ENCODE peak calls at places on chromosomes 1 and 21, in four cellular contexts. One of them, this sample, is unnamed.

GRCh38 chr1:107523736-107524135 is 382.9 kb downstream of the NTNG1 start:
- DNase-seq in upper lobe of right lung: no peak
- DNase-seq in heart right ventricle: no peak
- DNase-seq in WERI-Rb-1: no peak
- DNase-seq in this sample: no peak

GRCh38 chr21:35528109-35529042 is 479.3 kb upstream of the RUNX1 start:
- DNase-seq in WERI-Rb-1: no peak
- DNase-seq in heart right ventricle: peak; percentile 17
- DNase-seq in upper lobe of right lung: peak; percentile 62
- DNase-seq in this sample: no peak

GRCh38 chr1:45542591-45542990 is 8.0 kb upstream of the AKR1A1 start:
- DNase-seq in upper lobe of right lung: peak; percentile 66
- DNase-seq in heart right ventricle: no peak
- DNase-seq in WERI-Rb-1: no peak
- DNase-seq in this sample: no peak

GRCh38 chr1:172135076-172135672 is 285.3 kb upstream of the C1orf105 start:
- DNase-seq in WERI-Rb-1: peak; percentile 17
- DNase-seq in upper lobe of right lung: no peak
- DNase-seq in heart right ventricle: no peak
- DNase-seq in this sample: no peak

GRCh38 chr1:46110521-46110920 is 21.9 kb downstream of the PIK3R3 start:
- DNase-seq in upper lobe of right lung: no peak
- DNase-seq in heart right ventricle: no peak
- DNase-seq in WERI-Rb-1: no peak
- DNase-seq in this sample: no peak

GRCh38 chr1:204480515-204480914 is 14.1 kb downstream of the PIK3C2B start:
- DNase-seq in heart right ventricle: no peak
- DNase-seq in WERI-Rb-1: peak; percentile 54
- DNase-seq in upper lobe of right lung: no peak
- DNase-seq in this sample: peak; percentile 60

GRCh38 chr1:173863224-173864151 is 4.3 kb downstream of the GAS5 start:
- DNase-seq in heart right ventricle: no peak
- DNase-seq in WERI-Rb-1: no peak
- DNase-seq in upper lobe of right lung: no peak
- DNase-seq in this sample: no peak

GRCh38 chr1:228284148-228284495 is 76.3 kb downstream of the OBSCN start:
- DNase-seq in heart right ventricle: peak; percentile 13
- DNase-seq in upper lobe of right lung: no peak
- DNase-seq in WERI-Rb-1: no peak
- DNase-seq in this sample: no peak

GRCh38 chr1:177355575-177355974 is 184.8 kb downstream of the BRINP2 start:
- DNase-seq in heart right ventricle: no peak
- DNase-seq in upper lobe of right lung: no peak
- DNase-seq in WERI-Rb-1: peak; percentile 42
- DNase-seq in this sample: no peak

GRCh38 chr1:5661196-5662130 is 330.8 kb downstream of the NPHP4 start:
- DNase-seq in upper lobe of right lung: no peak
- DNase-seq in WERI-Rb-1: no peak
- DNase-seq in heart right ventricle: peak; percentile 42
- DNase-seq in this sample: no peak

GRCh38 chr1:223765036-223765718 is 52.8 kb downstream of the CAPN2 start:
- DNase-seq in WERI-Rb-1: peak; percentile 62
- DNase-seq in upper lobe of right lung: no peak
- DNase-seq in heart right ventricle: peak; percentile 53
- DNase-seq in this sample: no peak

GRCh38 chr1:21607549-21608529 is 61.3 kb downstream of the RAP1GAP start:
- DNase-seq in upper lobe of right lung: peak; percentile 93
- DNase-seq in WERI-Rb-1: peak; percentile 64
- DNase-seq in heart right ventricle: peak; percentile 83
- DNase-seq in this sample: peak; percentile 97

GRCh38 chr21:38771536-38771935 is 34.2 kb upstream of the ETS2 start:
- DNase-seq in heart right ventricle: no peak
- DNase-seq in WERI-Rb-1: no peak
- DNase-seq in upper lobe of right lung: no peak
- DNase-seq in this sample: no peak

GRCh38 chr1:97433520-97434175 is 487.2 kb downstream of the DPYD start:
- DNase-seq in upper lobe of right lung: no peak
- DNase-seq in WERI-Rb-1: no peak
- DNase-seq in heart right ventricle: no peak
- DNase-seq in this sample: no peak

GRCh38 chr1:33410091-33410701 is 20.7 kb downstream of the PHC2 start:
- DNase-seq in WERI-Rb-1: peak; percentile 43
- DNase-seq in heart right ventricle: no peak
- DNase-seq in upper lobe of right lung: no peak
- DNase-seq in this sample: peak; percentile 28

GRCh38 chr1:87336623-87337067 is 8.0 kb downstream of the LMO4 start:
- DNase-seq in WERI-Rb-1: no peak
- DNase-seq in heart right ventricle: no peak
- DNase-seq in upper lobe of right lung: no peak
- DNase-seq in this sample: no peak

GRCh38 chr1:229782469-229782868 is 156.4 kb downstream of the URB2 start:
- DNase-seq in heart right ventricle: no peak
- DNase-seq in WERI-Rb-1: no peak
- DNase-seq in upper lobe of right lung: no peak
- DNase-seq in this sample: no peak

GRCh38 chr1:234616644-234617043 is 6.7 kb upstream of the IRF2BP2 start:
- DNase-seq in heart right ventricle: no peak
- DNase-seq in WERI-Rb-1: no peak
- DNase-seq in upper lobe of right lung: no peak
- DNase-seq in this sample: no peak

GRCh38 chr1:153400244-153400643 is 9.4 kb upstream of the S100A8 start:
- DNase-seq in upper lobe of right lung: no peak
- DNase-seq in WERI-Rb-1: peak; percentile 69
- DNase-seq in heart right ventricle: no peak
- DNase-seq in this sample: peak; percentile 27

GRCh38 chr1:174999926-175000696 is at the start of gene CACYBP:
- DNase-seq in upper lobe of right lung: no peak
- DNase-seq in WERI-Rb-1: no peak
- DNase-seq in heart right ventricle: no peak
- DNase-seq in this sample: no peak

GRCh38 chr1:54816130-54816529 is 15.0 kb upstream of the TTC22 start:
- DNase-seq in upper lobe of right lung: no peak
- DNase-seq in WERI-Rb-1: no peak
- DNase-seq in heart right ventricle: no peak
- DNase-seq in this sample: no peak

DNA sequence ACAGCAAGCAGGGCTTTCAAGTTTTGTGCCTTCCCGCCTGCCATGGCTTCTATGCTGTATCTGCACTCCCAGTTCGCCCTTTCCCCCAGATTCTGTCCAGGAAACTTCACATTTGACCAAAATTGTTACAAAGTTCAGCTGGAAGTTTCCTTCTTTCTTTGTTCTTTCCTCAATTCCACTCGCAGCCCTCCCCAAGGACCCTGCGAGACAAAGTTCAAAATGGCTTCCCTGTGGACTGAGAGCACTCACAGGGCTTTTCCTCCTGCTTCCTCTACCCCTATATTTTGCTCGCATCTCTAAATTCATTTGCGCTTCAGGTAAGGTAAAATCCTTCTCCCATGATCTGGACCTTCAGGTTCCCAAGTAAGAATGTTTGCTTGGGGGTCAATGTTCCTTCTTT is 1348.4 kb upstream of the B3GALT2 start:
- DNase-seq in upper lobe of right lung: no peak
- DNase-seq in heart right ventricle: no peak
- DNase-seq in WERI-Rb-1: no peak
- DNase-seq in this sample: no peak
- H3K4me3 ChIP-seq in upper lobe of right lung: no peak overlapping the region
- H3K4me3 ChIP-seq in heart right ventricle: no peak overlapping the region
- H3K4me3 ChIP-seq in WERI-Rb-1: no peak overlapping the region
- H3K4me3 ChIP-seq in this sample: no peak overlapping the region

GRCh38 chr1:52978045-52978444 is 51.0 kb downstream of the SCP2 start:
- DNase-seq in upper lobe of right lung: no peak
- DNase-seq in heart right ventricle: no peak
- DNase-seq in WERI-Rb-1: no peak
- DNase-seq in this sample: no peak

GRCh38 chr1:52973843-52974242 is 46.8 kb downstream of the SCP2 start:
- DNase-seq in WERI-Rb-1: no peak
- DNase-seq in heart right ventricle: no peak
- DNase-seq in upper lobe of right lung: no peak
- DNase-seq in this sample: no peak

DNA sequence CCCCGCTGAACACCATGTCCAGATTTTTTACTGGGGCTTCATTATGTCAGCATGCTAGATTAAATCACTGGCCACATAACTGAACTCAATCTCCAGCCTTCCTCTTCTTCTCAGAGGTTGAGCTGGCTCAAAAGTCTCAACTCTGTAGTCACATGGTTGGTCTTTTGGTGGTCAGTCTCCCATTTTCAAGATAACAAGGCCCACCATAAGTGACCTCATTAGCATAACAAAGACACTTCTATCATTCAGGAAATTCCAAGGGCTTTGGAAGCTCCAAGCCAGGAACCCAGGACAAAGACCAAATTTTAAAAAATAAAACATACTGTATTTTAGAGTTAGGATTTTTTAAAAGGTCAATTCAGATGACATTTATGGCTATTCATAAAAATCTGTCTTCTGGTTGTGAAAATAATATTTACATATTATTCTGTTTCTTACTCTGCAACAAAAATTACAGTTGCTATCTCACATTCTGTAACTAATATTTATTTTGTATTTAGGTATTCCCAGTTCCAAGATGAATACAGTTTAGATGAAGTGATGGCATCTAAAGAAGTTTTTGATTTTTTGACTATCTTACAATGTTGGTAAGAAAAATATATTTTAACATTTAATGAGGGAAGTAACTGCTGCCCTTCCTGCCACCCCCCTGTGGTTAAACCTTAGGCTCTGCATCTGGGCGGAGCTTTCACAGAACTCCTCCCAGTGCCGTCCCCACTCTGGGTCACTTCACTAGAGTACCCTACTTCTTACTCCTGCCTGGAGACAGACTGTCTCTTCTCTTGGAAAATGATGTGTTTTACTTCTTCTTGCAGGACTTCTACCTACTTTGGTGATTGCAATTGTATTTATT is 49.3 kb downstream of the SCP2 start:
- DNase-seq in upper lobe of right lung: no peak
- DNase-seq in heart right ventricle: no peak
- DNase-seq in WERI-Rb-1: no peak
- DNase-seq in this sample: no peak
- H3K4me3 ChIP-seq in upper lobe of right lung: no peak overlapping the region
- H3K4me3 ChIP-seq in heart right ventricle: no peak overlapping the region
- H3K4me3 ChIP-seq in WERI-Rb-1: no peak overlapping the region
- H3K4me3 ChIP-seq in this sample: no peak overlapping the region

GRCh38 chr1:160672789-160673695 is 26.2 kb upstream of the SLAMF1 start:
- DNase-seq in upper lobe of right lung: no peak
- DNase-seq in heart right ventricle: no peak
- DNase-seq in WERI-Rb-1: no peak
- DNase-seq in this sample: no peak
- H3K4me3 ChIP-seq in upper lobe of right lung: no peak overlapping the region
- H3K4me3 ChIP-seq in heart right ventricle: no peak overlapping the region
- H3K4me3 ChIP-seq in WERI-Rb-1: no peak overlapping the region
- H3K4me3 ChIP-seq in this sample: no peak overlapping the region

GRCh38 chr1:30905403-30905802 is 3.2 kb downstream of the SDC3 start:
- DNase-seq in upper lobe of right lung: no peak
- DNase-seq in WERI-Rb-1: no peak
- DNase-seq in heart right ventricle: no peak
- DNase-seq in this sample: no peak

GRCh38 chr1:30905898-30906620 is 2.5 kb downstream of the SDC3 start:
- DNase-seq in heart right ventricle: no peak
- DNase-seq in WERI-Rb-1: no peak
- DNase-seq in upper lobe of right lung: no peak
- DNase-seq in this sample: no peak

GRCh38 chr1:30907390-30907640 is 1.2 kb downstream of the SDC3 start:
- DNase-seq in upper lobe of right lung: no peak
- DNase-seq in WERI-Rb-1: no peak
- DNase-seq in heart right ventricle: no peak
- DNase-seq in this sample: no peak

GRCh38 chr1:30907641-30908445 is 715 bp downstream of the SDC3 start:
- DNase-seq in WERI-Rb-1: no peak
- DNase-seq in upper lobe of right lung: peak; percentile 66
- DNase-seq in heart right ventricle: peak; percentile 35
- DNase-seq in this sample: no peak

DNA sequence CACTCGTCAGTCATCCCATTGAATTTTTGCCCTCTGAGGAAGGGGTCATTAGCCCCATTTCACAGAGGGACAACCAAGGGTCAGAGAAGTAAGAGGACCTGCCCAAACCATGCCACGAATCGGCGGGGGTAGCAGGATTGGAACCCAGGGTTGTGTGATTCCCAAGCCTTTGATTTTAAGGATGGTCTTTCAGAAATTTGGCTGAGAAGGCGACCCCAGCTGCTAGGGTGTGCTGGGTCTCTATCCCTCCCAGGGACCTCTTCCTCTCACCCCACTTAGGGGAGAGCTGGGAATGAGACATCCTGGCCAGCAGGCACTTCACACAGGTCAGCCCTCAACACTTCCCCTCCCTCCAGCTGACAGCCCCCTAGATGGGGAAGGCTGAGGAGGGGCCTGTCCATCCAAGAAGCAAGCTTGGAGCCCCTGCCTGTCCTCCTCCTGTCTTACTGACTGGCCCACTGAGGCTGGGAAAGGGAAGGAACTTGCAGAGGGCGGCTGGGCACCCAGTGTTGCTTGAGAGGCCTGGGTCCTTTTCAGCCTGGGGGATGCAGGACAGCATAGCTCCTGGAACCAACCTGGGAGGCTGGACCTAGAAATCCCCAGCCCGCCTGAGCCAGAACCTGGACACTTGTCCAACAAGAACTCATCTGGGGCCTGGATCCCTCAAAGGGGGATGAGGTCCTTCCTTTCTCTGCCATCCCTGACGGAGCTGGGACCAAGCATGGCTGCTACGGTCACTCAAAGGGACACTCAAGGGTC is 1.7 kb downstream of the SDC3 start:
- DNase-seq in WERI-Rb-1: no peak
- DNase-seq in upper lobe of right lung: peak; percentile 54
- DNase-seq in heart right ventricle: no peak
- DNase-seq in this sample: no peak
- H3K4me3 ChIP-seq in WERI-Rb-1: no peak overlapping the region
- H3K4me3 ChIP-seq in upper lobe of right lung: no peak overlapping the region
- H3K4me3 ChIP-seq in heart right ventricle: no peak overlapping the region
- H3K4me3 ChIP-seq in this sample: no peak overlapping the region

GRCh38 chr1:92538413-92539061 is 51.8 kb upstream of the GFI1 start:
- DNase-seq in heart right ventricle: no peak
- DNase-seq in upper lobe of right lung: no peak
- DNase-seq in WERI-Rb-1: no peak
- DNase-seq in this sample: no peak
- H3K4me3 ChIP-seq in heart right ventricle: no peak overlapping the region
- H3K4me3 ChIP-seq in upper lobe of right lung: no peak overlapping the region
- H3K4me3 ChIP-seq in WERI-Rb-1: no peak overlapping the region
- H3K4me3 ChIP-seq in this sample: no peak overlapping the region